ENCODE peak calls at places on chromosomes 12 and 14, in four cellular contexts. A, R, K and C are unnamed samples.

GRCh38 chr14:96126339-96126770 is 78.3 kb upstream of the BDKRB2 start:
- DNase-seq in R (peak), A (peak), K (no peak), C (no peak)

GRCh38 chr14:104868811-104869572 is 3.9 kb downstream of the CEP170B start:
- DNase-seq in K (no peak), A (no peak), R (no peak), C (no peak)

GRCh38 chr14:99436247-99437180 is 44.1 kb downstream of the SETD3 start:
- DNase-seq in R (peak), A (no peak), K (no peak), C (no peak)

GRCh38 chr14:24321212-24321975 is 10.1 kb downstream of the LTB4R start:
- DNase-seq in A (no peak), R (no peak), K (no peak), C (no peak)

GRCh38 chr14:102539544-102540309 is 30.2 kb upstream of the ANKRD9 start:
- DNase-seq in K (no peak), A (no peak), R (no peak), C (no peak)

GRCh38 chr12:57895337-57896138 is 45.8 kb upstream of the ATP23 start:
- DNase-seq in R (no peak), A (no peak), K (no peak), C (no peak)

GRCh38 chr14:102437997-102438922 is 71.3 kb downstream of the ANKRD9 start:
- DNase-seq in R (peak), A (peak), K (peak), C (peak)

GRCh38 chr12:121748571-121749265 is 36.2 kb downstream of the TMEM120B start:
- DNase-seq in R (no peak), A (peak), K (no peak), C (no peak)

GRCh38 chr14:95268350-95268749 is 51.4 kb downstream of the CLMN start:
- DNase-seq in R (no peak), A (no peak), K (no peak), C (no peak)

GRCh38 chr12:125395583-125396215 is 330.5 kb downstream of the AACS start:
- DNase-seq in K (no peak), R (no peak), A (no peak), C (no peak)

GRCh38 chr12:82682851-82683261 is 3.9 kb upstream of the TMTC2 start:
- DNase-seq in K (no peak), R (no peak), A (peak), C (no peak)

GRCh38 chr12:102069707-102070106 is 7.9 kb upstream of the WASHC3 start:
- DNase-seq in A (no peak), R (no peak), K (no peak), C (no peak)

GRCh38 chr14:88834883-88835431 is 10.5 kb downstream of the TTC8 start:
- DNase-seq in K (no peak), R (no peak), A (peak), C (no peak)

GRCh38 chr14:30957813-30958370 is 67.6 kb upstream of the AP4S1 start:
- DNase-seq in K (no peak), A (no peak), R (no peak), C (no peak)

GRCh38 chr14:37172024-37172869 is at the start of gene SLC25A21:
- DNase-seq in K (peak), R (no peak), A (peak), C (peak)

GRCh38 chr14:103292426-103293374 is 41.3 kb upstream of the EIF5 start:
- DNase-seq in K (peak), R (peak), A (peak), C (peak)

GRCh38 chr12:24649209-24649608 is 299.7 kb downstream of the BCAT1 start:
- DNase-seq in A (no peak), R (no peak), K (no peak), C (no peak)

GRCh38 chr12:12035229-12035628 is 35.5 kb upstream of the BCL2L14 start:
- DNase-seq in R (no peak), A (no peak), K (no peak), C (no peak)

GRCh38 chr14:78737606-78738005 is 567.4 kb downstream of the NRXN3 start:
- DNase-seq in K (no peak), R (no peak), A (no peak), C (no peak)

GRCh38 chr14:59869381-59870255 is 958 bp downstream of the RTN1 start:
- DNase-seq in A (no peak), K (peak), R (no peak), C (no peak)

GRCh38 chr12:122827258-122827657 is 8.0 kb upstream of the HIP1R start:
- DNase-seq in R (no peak), A (no peak), K (no peak), C (no peak)

GRCh38 chr14:85195872-85196477 is 334.0 kb upstream of the FLRT2 start:
- DNase-seq in K (no peak), A (no peak), R (no peak), C (no peak)

GRCh38 chr12:6768385-6769002 is 2.3 kb downstream of the PTMS start:
- DNase-seq in A (no peak), K (no peak), R (no peak), C (no peak)

GRCh38 chr12:59383426-59383822 is 212.4 kb upstream of the SLC16A7 start:
- DNase-seq in A (peak), K (no peak), R (no peak), C (no peak)

GRCh38 chr12:130521375-130522124 is 183.9 kb downstream of the PIWIL1 start:
- DNase-seq in R (no peak), K (no peak), A (no peak), C (no peak)

GRCh38 chr14:31510222-31510621 is 22.4 kb upstream of the GPR33 start:
- DNase-seq in R (no peak), A (no peak), K (no peak), C (no peak)